ENCODE peak calls at places on chromosome 5, in eight cellular contexts. Y is EL; N is anterior cingulate cortex; L is Caki2; C is occipital lobe; H is stimulated activated CD4-positive, alpha-beta T cell treated with anti-CD3 and anti-CD28 coated beads, Interleukin-1b, Interleukin-23, amount 100 ng/mL, for 1 hour; Z is cardiac muscle cell; M is caudate nucleus. I is an unnamed sample.

GRCh38 chr5:174729075-174729680 is 4.8 kb downstream of the MSX2 start:
- DNase-seq in Z (no peak), C (no peak), Y (no peak), M (no peak), L (no peak), N (no peak), H (no peak), I (no peak)

GRCh38 chr5:173802670-173803165 is 85.4 kb upstream of the CPEB4 start:
- DNase-seq in L (no peak), M (no peak), H (no peak), N (no peak), Y (peak; percentile 30), Z (no peak), C (no peak), I (no peak)

GRCh38 chr5:143214890-143215289 is 188.6 kb downstream of the NR3C1 start:
- DNase-seq in M (no peak), H (no peak), C (no peak), N (no peak), L (no peak), Y (no peak), Z (no peak), I (no peak)

GRCh38 chr5:138032028-138032571 is 779 bp downstream of the FAM13B start:
- DNase-seq in C (peak; percentile 57), L (no peak), Z (peak; percentile 68), Y (peak; percentile 72), H (no peak), N (peak; percentile 56), M (peak; percentile 27), I (peak; percentile 80)

GRCh38 chr5:95069948-95070347 is 214.9 kb downstream of the MCTP1 start:
- DNase-seq in C (no peak), H (no peak), Y (no peak), L (no peak), Z (no peak), N (no peak), M (no peak), I (no peak)

GRCh38 chr5:33843579-33843978 is 48.2 kb downstream of the ADAMTS12 start:
- DNase-seq in Y (peak; percentile 87), L (no peak), C (no peak), M (no peak), N (no peak), H (no peak), Z (no peak), I (no peak)

GRCh38 chr5:92002875-92003274 is 619.8 kb upstream of the ARRDC3 start:
- DNase-seq in M (no peak), L (no peak), C (no peak), N (no peak), Y (no peak), Z (no peak), H (no peak), I (no peak)

GRCh38 chr5:56328753-56329560 is 95.8 kb upstream of the ANKRD55 start:
- DNase-seq in H (no peak), C (no peak), N (no peak), L (peak; percentile 80), M (no peak), Y (peak; percentile 65), Z (no peak), I (no peak)

GRCh38 chr5:169656125-169656990 is 19.3 kb downstream of the DOCK2 start:
- DNase-seq in Z (no peak), Y (no peak), C (no peak), L (no peak), N (no peak), H (no peak), M (no peak), I (no peak)

GRCh38 chr5:140219068-140219971 is 44.3 kb downstream of the CYSTM1 start:
- DNase-seq in H (no peak), Y (no peak), L (peak; percentile 66), N (no peak), M (no peak), C (no peak), Z (no peak), I (no peak)

GRCh38 chr5:179089502-179089901 is 29.3 kb downstream of the ZNF354C start:
- DNase-seq in L (no peak), N (no peak), Y (no peak), C (no peak), M (no peak), H (no peak), Z (no peak), I (no peak)

GRCh38 chr5:159725475-159725874 is 190.8 kb upstream of the ADRA1B start:
- DNase-seq in M (no peak), Z (no peak), L (no peak), N (no peak), Y (no peak), H (no peak), C (no peak), I (no peak)

GRCh38 chr5:130923543-130924159 is 241.4 kb downstream of the HINT1 start:
- DNase-seq in H (no peak), N (no peak), C (no peak), M (no peak), Y (peak; percentile 1), L (no peak), Z (no peak), I (no peak)

GRCh38 chr5:122126177-122126701 is 3.1 kb upstream of the ZNF474 start:
- DNase-seq in L (no peak), N (no peak), M (no peak), Z (no peak), H (no peak), C (no peak), Y (peak; percentile 79), I (no peak)

GRCh38 chr5:115842952-115843351 is 1.2 kb downstream of the AP3S1 start:
- DNase-seq in C (no peak), L (no peak), N (no peak), Z (no peak), M (no peak), Y (no peak), H (no peak), I (no peak)

GRCh38 chr5:124812771-124813358 is 66.4 kb upstream of the ZNF608 start:
- DNase-seq in N (no peak), C (no peak), H (no peak), Y (no peak), L (no peak), M (no peak), Z (no peak), I (no peak)

GRCh38 chr5:72408127-72408526 is 88.0 kb downstream of the PTCD2 start:
- DNase-seq in L (no peak), C (no peak), M (no peak), Z (no peak), Y (no peak), N (no peak), H (no peak), I (no peak)

GRCh38 chr5:148970228-148970627 is 92.6 kb downstream of the SH3TC2 start:
- DNase-seq in L (no peak), M (peak; percentile 1), Y (no peak), C (no peak), N (no peak), H (no peak), Z (no peak), I (no peak)

GRCh38 chr5:126497506-126497905 is 74.3 kb downstream of the GRAMD2B start:
- DNase-seq in L (no peak), M (no peak), C (no peak), Z (no peak), Y (no peak), N (no peak), H (no peak), I (no peak)

GRCh38 chr5:73912755-73913365 is 286.9 kb downstream of the ARHGEF28 start:
- DNase-seq in C (no peak), N (no peak), L (no peak), M (no peak), Y (no peak), Z (no peak), H (no peak), I (no peak)

GRCh38 chr5:82168294-82168693 is 109.9 kb downstream of the RPS23 start:
- DNase-seq in C (no peak), Y (peak; percentile 43), Z (no peak), N (no peak), M (no peak), H (no peak), L (no peak), I (no peak)

GRCh38 chr5:167696558-167697314 is 594.7 kb upstream of the WWC1 start:
- DNase-seq in Z (no peak), L (no peak), H (no peak), N (no peak), M (no peak), C (no peak), Y (no peak), I (no peak)

GRCh38 chr5:66246621-66247020 is 102.5 kb downstream of the SREK1 start:
- DNase-seq in H (no peak), Y (peak; percentile 84), C (no peak), L (no peak), M (no peak), Z (no peak), N (no peak), I (no peak)

GRCh38 chr5:93415819-93416218 is 165.2 kb downstream of the NR2F1-AS1 start:
- DNase-seq in Z (no peak), L (no peak), C (no peak), N (no peak), M (no peak), Y (no peak), H (no peak), I (no peak)

GRCh38 chr5:157690690-157691433 is 19.5 kb downstream of the C5orf52 start:
- DNase-seq in L (no peak), N (no peak), C (no peak), Y (no peak), M (no peak), Z (no peak), H (no peak), I (no peak)

GRCh38 chr5:120096413-120096812 is 367.7 kb upstream of the PRR16 start:
- DNase-seq in Y (peak; percentile 67), H (no peak), L (no peak), Z (no peak), M (no peak), C (no peak), N (no peak), I (no peak)

GRCh38 chr5:141992349-141992963 is 20.4 kb downstream of the GNPDA1 start:
- DNase-seq in Z (peak; percentile 82), H (peak; percentile 76), Y (peak; percentile 64), L (peak; percentile 51), C (peak; percentile 11), N (peak; percentile 60), M (no peak), I (peak; percentile 87)